ENCODE peak calls at places on chromosomes 2 and 18, in nine cellular contexts. U, I, F, P, X, Y, V, T and D are unnamed samples.

GRCh38 chr2:37670378-37671012 is 947 bp downstream of the CDC42EP3 start:
- DNase-seq in F (no peak), X (no peak), I (no peak), Y (no peak), T (no peak), V (no peak), P (no peak), U (no peak), D (no peak)

GRCh38 chr2:148813603-148814065 is 61.4 kb upstream of the KIF5C start:
- DNase-seq in P (no peak), V (peak; percentile 85), U (peak; percentile 68), F (peak; percentile 26), T (peak; percentile 25), X (no peak), I (no peak), Y (peak; percentile 24), D (peak; percentile 53)

GRCh38 chr2:74481432-74481831 is 1.4 kb downstream of the CCDC142 start:
- DNase-seq in V (no peak), P (no peak), X (no peak), F (no peak), I (no peak), T (no peak), Y (no peak), U (no peak), D (no peak)

GRCh38 chr2:120743657-120744056 is 8.0 kb downstream of the GLI2 start:
- DNase-seq in X (no peak), T (no peak), Y (no peak), U (no peak), P (no peak), V (no peak), F (no peak), I (no peak), D (no peak)

GRCh38 chr2:150425121-150425559 is 62.3 kb downstream of the RND3 start:
- DNase-seq in F (no peak), V (no peak), U (no peak), I (no peak), X (no peak), Y (no peak), T (no peak), P (peak; percentile 36), D (no peak)

GRCh38 chr2:209993968-209994367 is 8.5 kb upstream of the RPE start:
- DNase-seq in U (no peak), X (no peak), I (no peak), P (no peak), Y (no peak), F (no peak), V (no peak), T (no peak), D (no peak)

GRCh38 chr2:86584164-86584913 is 21.1 kb upstream of the CHMP3 start:
- DNase-seq in U (no peak), V (peak; percentile 31), Y (no peak), I (no peak), X (no peak), P (peak; percentile 51), F (no peak), T (no peak), D (no peak)

GRCh38 chr2:219446101-219446504 is 11.5 kb downstream of the SPEG start:
- DNase-seq in U (no peak), I (no peak), F (no peak), T (no peak), P (peak; percentile 63), V (no peak), Y (no peak), X (peak; percentile 35), D (no peak)

GRCh38 chr18:62457830-62458229 is 65.0 kb upstream of the ZCCHC2 start:
- DNase-seq in Y (no peak), T (no peak), U (no peak), P (no peak), F (no peak), X (no peak), V (no peak), I (no peak), D (no peak)

GRCh38 chr2:142682528-142682927 is 194.9 kb upstream of the KYNU start:
- DNase-seq in Y (no peak), T (no peak), U (no peak), V (no peak), I (peak; percentile 2), X (no peak), F (no peak), P (peak; percentile 10), D (no peak)

GRCh38 chr18:45993441-45993840 is 26.3 kb upstream of the EPG5 start:
- DNase-seq in P (peak; percentile 86), I (peak; percentile 57), U (no peak), T (no peak), V (no peak), X (no peak), Y (no peak), F (no peak), D (no peak)

GRCh38 chr2:30661173-30662107 is 145.8 kb downstream of the CAPN13 start:
- DNase-seq in Y (no peak), I (no peak), U (no peak), X (no peak), P (peak; percentile 44), T (no peak), V (no peak), F (no peak), D (no peak)

GRCh38 chr2:26922638-26923466 is 47.6 kb upstream of the MAPRE3 start:
- DNase-seq in Y (peak; percentile 18), T (peak; percentile 28), P (peak; percentile 22), F (peak; percentile 15), U (peak; percentile 43), X (peak; percentile 79), V (peak; percentile 66), I (peak; percentile 57), D (no peak)

GRCh38 chr2:112799291-112799975 is 15.1 kb upstream of the IL1A start:
- DNase-seq in V (no peak), F (no peak), U (no peak), I (no peak), Y (no peak), X (no peak), T (no peak), P (no peak), D (no peak)

GRCh38 chr2:190682168-190682567 is 33.3 kb downstream of the NAB1 start:
- DNase-seq in Y (no peak), P (peak; percentile 60), U (no peak), V (no peak), X (no peak), F (no peak), T (no peak), I (peak; percentile 32), D (no peak)

GRCh38 chr2:234111523-234111922 is 61.0 kb downstream of the SPP2 start:
- DNase-seq in U (no peak), P (peak; percentile 41), Y (no peak), F (no peak), X (no peak), I (peak; percentile 40), T (no peak), V (no peak), D (no peak)

GRCh38 chr2:61091485-61091884 is 25.8 kb downstream of the SANBR start:
- DNase-seq in P (no peak), T (no peak), X (no peak), F (no peak), V (no peak), Y (no peak), U (no peak), I (no peak), D (no peak)

GRCh38 chr2:240429341-240429871 is 6.1 kb upstream of the GPC1 start:
- DNase-seq in I (no peak), X (no peak), U (no peak), V (no peak), Y (no peak), P (no peak), T (no peak), F (peak; percentile 2), D (no peak)

GRCh38 chr18:44229693-44230108 is 451.0 kb upstream of the SETBP1 start:
- DNase-seq in P (peak; percentile 69), F (no peak), T (peak; percentile 44), Y (no peak), V (no peak), X (peak; percentile 29), U (no peak), I (no peak), D (no peak)

GRCh38 chr2:23122681-23123080 is 262.3 kb upstream of the KLHL29 start:
- DNase-seq in Y (no peak), I (no peak), T (no peak), X (no peak), P (no peak), F (no peak), V (no peak), U (no peak), D (no peak)

GRCh38 chr2:128404709-128405466 is 86.2 kb upstream of the HS6ST1 start:
- DNase-seq in X (no peak), T (peak; percentile 5), V (no peak), I (no peak), U (no peak), P (no peak), Y (no peak), F (no peak), D (no peak)

GRCh38 chr2:102000813-102001766 is 9.3 kb downstream of the IL1R2 start:
- DNase-seq in Y (no peak), P (no peak), I (no peak), T (no peak), F (no peak), V (no peak), U (no peak), X (no peak), D (no peak)

GRCh38 chr2:210458395-210458794 is 18.2 kb downstream of the LANCL1 start:
- DNase-seq in T (no peak), F (no peak), U (no peak), I (no peak), Y (no peak), X (no peak), P (no peak), V (no peak), D (no peak)

GRCh38 chr2:220556658-220557057 is 929.2 kb downstream of the SLC4A3 start:
- DNase-seq in X (no peak), U (no peak), I (no peak), F (no peak), V (no peak), Y (no peak), T (no peak), P (peak; percentile 82), D (no peak)

GRCh38 chr2:145864501-145864900 is 1344.6 kb upstream of the ZEB2 start:
- DNase-seq in F (no peak), I (no peak), Y (no peak), T (no peak), V (no peak), X (no peak), U (no peak), P (no peak), D (no peak)

GRCh38 chr2:217617496-217618085 is 385.2 kb downstream of the TNS1 start:
- DNase-seq in T (no peak), V (no peak), Y (no peak), F (no peak), X (no peak), I (no peak), P (no peak), U (no peak), D (no peak)

GRCh38 chr2:15367715-15368114 is 193.4 kb downstream of the NBAS start:
- DNase-seq in I (no peak), V (no peak), P (no peak), U (no peak), F (no peak), Y (no peak), X (no peak), T (no peak), D (no peak)

GRCh38 chr2:174025271-174026121 is 60.3 kb upstream of the SP3 start:
- DNase-seq in V (no peak), T (peak; percentile 65), P (peak; percentile 72), I (no peak), F (no peak), X (peak; percentile 63), Y (no peak), U (no peak), D (no peak)

GRCh38 chr2:191247381-191248057 is 2.3 kb downstream of the MYO1B start:
- DNase-seq in Y (no peak), P (peak; percentile 98), X (no peak), V (no peak), F (no peak), U (no peak), T (no peak), I (peak; percentile 81), D (no peak)